ENCODE peak calls at places on chromosomes 1 and 21, in five cellular contexts. One of them, this sample, is unnamed.
A peak's percentile ranks its signal among the peaks of the same experiment; 100 is the strongest.

GRCh38 chr1:220124542-220124941 is 30.6 kb downstream of the IARS2 start:
- DNase-seq in effector memory CD4-positive, alpha-beta T cell: no peak
- DNase-seq in adrenal gland: no peak
- DNase-seq in astrocyte: peak; percentile 25
- DNase-seq in fibroblast of lung: peak; percentile 11
- DNase-seq in this sample: no peak

GRCh38 chr1:179831852-179832699 is 45.5 kb downstream of the TOR1AIP2 start:
- DNase-seq in effector memory CD4-positive, alpha-beta T cell: no peak
- DNase-seq in adrenal gland: peak; percentile 35
- DNase-seq in astrocyte: peak; percentile 62
- DNase-seq in fibroblast of lung: no peak
- DNase-seq in this sample: no peak

GRCh38 chr1:25030674-25031589 is 100.9 kb upstream of the RUNX3 start:
- DNase-seq in effector memory CD4-positive, alpha-beta T cell: peak; percentile 75
- DNase-seq in adrenal gland: no peak
- DNase-seq in astrocyte: peak; percentile 41
- DNase-seq in fibroblast of lung: no peak
- DNase-seq in this sample: no peak

GRCh38 chr1:25649505-25650218 is 33.1 kb downstream of the MAN1C1 start:
- DNase-seq in effector memory CD4-positive, alpha-beta T cell: no peak
- DNase-seq in adrenal gland: no peak
- DNase-seq in astrocyte: no peak
- DNase-seq in fibroblast of lung: no peak
- DNase-seq in this sample: no peak

GRCh38 chr1:9275567-9276034 is 17.1 kb upstream of the SPSB1 start:
- DNase-seq in effector memory CD4-positive, alpha-beta T cell: no peak
- DNase-seq in adrenal gland: peak; percentile 80
- DNase-seq in astrocyte: peak; percentile 91
- DNase-seq in fibroblast of lung: peak; percentile 86
- DNase-seq in this sample: no peak

GRCh38 chr1:81511281-81511680 is 289.5 kb upstream of the ADGRL2 start:
- DNase-seq in effector memory CD4-positive, alpha-beta T cell: no peak
- DNase-seq in adrenal gland: no peak
- DNase-seq in astrocyte: no peak
- DNase-seq in fibroblast of lung: no peak
- DNase-seq in this sample: no peak

GRCh38 chr1:33350611-33351280 is 29.8 kb upstream of the A3GALT2 start:
- DNase-seq in effector memory CD4-positive, alpha-beta T cell: no peak
- DNase-seq in adrenal gland: no peak
- DNase-seq in astrocyte: no peak
- DNase-seq in fibroblast of lung: no peak
- DNase-seq in this sample: no peak

GRCh38 chr1:192696082-192696481 is 60.1 kb downstream of the RGS13 start:
- DNase-seq in effector memory CD4-positive, alpha-beta T cell: no peak
- DNase-seq in adrenal gland: no peak
- DNase-seq in astrocyte: no peak
- DNase-seq in fibroblast of lung: no peak
- DNase-seq in this sample: no peak

GRCh38 chr1:199056721-199057120 is 417.9 kb downstream of the PTPRC start:
- DNase-seq in effector memory CD4-positive, alpha-beta T cell: no peak
- DNase-seq in adrenal gland: no peak
- DNase-seq in astrocyte: no peak
- DNase-seq in fibroblast of lung: no peak
- DNase-seq in this sample: no peak
- H3K27ac ChIP-seq in effector memory CD4-positive, alpha-beta T cell: no peak overlapping the region
- H3K27ac ChIP-seq in adrenal gland: no peak overlapping the region
- H3K27ac ChIP-seq in astrocyte: no peak overlapping the region
- H3K27ac ChIP-seq in fibroblast of lung: no peak overlapping the region
- H3K27ac ChIP-seq in this sample: no peak overlapping the region

GRCh38 chr1:232388363-232388762 is 241.6 kb downstream of the SIPA1L2 start:
- DNase-seq in effector memory CD4-positive, alpha-beta T cell: no peak
- DNase-seq in adrenal gland: no peak
- DNase-seq in astrocyte: no peak
- DNase-seq in fibroblast of lung: no peak
- DNase-seq in this sample: no peak

GRCh38 chr1:232386294-232386693 is 243.6 kb downstream of the SIPA1L2 start:
- DNase-seq in effector memory CD4-positive, alpha-beta T cell: no peak
- DNase-seq in adrenal gland: no peak
- DNase-seq in astrocyte: no peak
- DNase-seq in fibroblast of lung: no peak
- DNase-seq in this sample: no peak

GRCh38 chr1:232384172-232384571 is 245.8 kb downstream of the SIPA1L2 start:
- DNase-seq in effector memory CD4-positive, alpha-beta T cell: no peak
- DNase-seq in adrenal gland: no peak
- DNase-seq in astrocyte: no peak
- DNase-seq in fibroblast of lung: no peak
- DNase-seq in this sample: no peak

GRCh38 chr1:232385221-232385620 is 244.7 kb downstream of the SIPA1L2 start:
- DNase-seq in effector memory CD4-positive, alpha-beta T cell: no peak
- DNase-seq in adrenal gland: no peak
- DNase-seq in astrocyte: peak; percentile 79
- DNase-seq in fibroblast of lung: peak; percentile 35
- DNase-seq in this sample: no peak

GRCh38 chr1:232386721-232387510 is 243.0 kb downstream of the SIPA1L2 start:
- DNase-seq in effector memory CD4-positive, alpha-beta T cell: no peak
- DNase-seq in adrenal gland: no peak
- DNase-seq in astrocyte: no peak
- DNase-seq in fibroblast of lung: no peak
- DNase-seq in this sample: no peak
- H3K4me1 ChIP-seq in effector memory CD4-positive, alpha-beta T cell: no peaks in the 10 kb centered on the region
- H3K4me1 ChIP-seq in adrenal gland: no peaks in the 10 kb centered on the region
- H3K4me1 ChIP-seq in astrocyte: peaks cover 19% of the 10 kb centered on the region
- H3K4me1 ChIP-seq in fibroblast of lung: no peaks in the 10 kb centered on the region
- H3K4me1 ChIP-seq in this sample: peaks cover 65% of the 10 kb centered on the region

GRCh38 chr1:225642177-225642576 is 10.7 kb downstream of the ENAH start:
- DNase-seq in effector memory CD4-positive, alpha-beta T cell: no peak
- DNase-seq in adrenal gland: no peak
- DNase-seq in astrocyte: no peak
- DNase-seq in fibroblast of lung: no peak
- DNase-seq in this sample: no peak
- H3K4me3 ChIP-seq in effector memory CD4-positive, alpha-beta T cell: no peak overlapping the region
- H3K4me3 ChIP-seq in adrenal gland: no peak overlapping the region
- H3K4me3 ChIP-seq in astrocyte: no peak overlapping the region
- H3K4me3 ChIP-seq in fibroblast of lung: no peak overlapping the region
- H3K4me3 ChIP-seq in this sample: no peak overlapping the region

DNA sequence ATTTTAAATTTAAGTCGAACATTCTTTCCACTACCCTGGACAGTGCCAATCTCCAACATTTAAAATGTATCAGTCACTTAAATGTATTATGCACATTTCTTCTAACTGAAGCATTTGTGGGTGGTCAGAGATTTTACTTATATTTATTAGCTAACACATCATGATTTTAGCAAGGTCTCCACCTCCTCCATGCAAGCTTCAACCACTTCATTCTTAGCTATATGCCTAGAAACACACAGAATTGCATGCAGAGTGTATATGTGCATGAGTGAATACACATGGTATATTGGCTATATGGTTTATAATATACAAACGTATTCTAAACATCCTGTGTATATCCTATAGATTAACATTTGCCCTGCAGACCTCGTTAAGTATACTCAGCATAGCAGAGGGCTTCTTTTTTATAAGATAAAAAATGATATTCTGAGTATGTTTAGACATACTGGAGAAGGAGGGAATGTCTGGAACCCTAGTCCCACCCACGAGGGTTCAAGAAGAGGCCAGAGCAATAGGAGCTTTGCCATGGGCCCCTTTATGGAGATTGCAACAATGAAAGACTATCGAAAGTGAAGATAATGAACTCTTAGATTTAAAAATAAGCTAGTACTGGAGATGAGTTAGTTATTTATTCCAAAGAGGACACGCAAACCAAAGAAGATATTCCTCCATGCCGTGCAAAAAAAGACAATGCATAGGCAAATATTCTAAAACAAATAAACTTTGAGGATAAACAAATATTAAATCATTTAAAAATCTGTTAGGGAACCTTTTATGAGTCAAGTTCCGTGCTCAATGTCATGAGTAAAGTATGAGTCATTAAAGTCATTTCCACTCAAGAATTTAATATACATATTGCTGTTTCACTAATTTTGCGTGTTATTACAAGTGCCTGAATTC is 480.4 kb downstream of the SIPA1L2 start:
- DNase-seq in effector memory CD4-positive, alpha-beta T cell: no peak
- DNase-seq in adrenal gland: no peak
- DNase-seq in astrocyte: peak; percentile 60
- DNase-seq in fibroblast of lung: peak; percentile 78
- DNase-seq in this sample: no peak
- H3K27ac ChIP-seq in effector memory CD4-positive, alpha-beta T cell: no peak overlapping the region
- H3K27ac ChIP-seq in adrenal gland: no peak overlapping the region
- H3K27ac ChIP-seq in astrocyte: peak overlapping the region; percentile 53
- H3K27ac ChIP-seq in fibroblast of lung: no peak overlapping the region
- H3K27ac ChIP-seq in this sample: no peak overlapping the region

DNA sequence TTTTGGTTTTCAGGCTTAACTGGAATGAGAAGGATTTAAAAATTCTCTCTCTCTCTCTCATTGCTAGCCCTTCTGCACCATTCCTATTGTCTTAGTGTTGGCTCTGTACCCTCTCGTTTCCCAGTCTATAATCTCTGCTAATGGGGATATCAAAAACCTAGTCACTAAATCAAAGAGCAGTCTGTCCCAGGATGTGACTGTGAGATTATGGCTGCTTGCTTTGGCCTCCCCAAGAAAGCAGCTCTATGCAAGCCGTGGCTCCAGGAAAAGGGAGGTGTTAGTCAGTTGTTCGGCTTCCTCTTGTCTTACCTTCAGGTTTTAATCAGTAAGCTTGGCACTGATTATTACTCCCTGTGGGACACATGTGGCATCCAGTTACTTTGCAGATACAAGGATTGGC is 468.8 kb downstream of the USP25 start:
- DNase-seq in effector memory CD4-positive, alpha-beta T cell: no peak
- DNase-seq in adrenal gland: no peak
- DNase-seq in astrocyte: peak; percentile 24
- DNase-seq in fibroblast of lung: no peak
- DNase-seq in this sample: no peak
- H3K4me1 ChIP-seq in effector memory CD4-positive, alpha-beta T cell: no peaks in the 10 kb centered on the region
- H3K4me1 ChIP-seq in adrenal gland: peaks cover under 1% of the 10 kb centered on the region
- H3K4me1 ChIP-seq in astrocyte: peaks cover 4% of the 10 kb centered on the region
- H3K4me1 ChIP-seq in fibroblast of lung: no peaks in the 10 kb centered on the region
- H3K4me1 ChIP-seq in this sample: no peaks in the 10 kb centered on the region